ENCODE peak calls at places on chromosomes 6 and 20, in seven cellular contexts. One of them, this sample, is unnamed.

GRCh38 chr6:17869010-17869752 is 118.3 kb downstream of the KIF13A start:
- DNase-seq in heart left ventricle: no peak
- DNase-seq in CD8-positive, alpha-beta T cell: no peak
- DNase-seq in stomach: no peak
- DNase-seq in astrocyte: peak; percentile 65
- DNase-seq in pancreas: no peak
- DNase-seq in SJSA1: peak; percentile 78
- DNase-seq in this sample: no peak

GRCh38 chr6:28353981-28354676 is 4.4 kb downstream of the ZKSCAN3 start:
- DNase-seq in stomach: peak; percentile 76
- DNase-seq in astrocyte: peak; percentile 83
- DNase-seq in CD8-positive, alpha-beta T cell: no peak
- DNase-seq in pancreas: peak; percentile 71
- DNase-seq in SJSA1: peak; percentile 77
- DNase-seq in heart left ventricle: peak; percentile 65
- DNase-seq in this sample: peak; percentile 68

GRCh38 chr20:63307538-63308217 is 14.7 kb downstream of the COL20A1 start:
- DNase-seq in astrocyte: no peak
- DNase-seq in pancreas: no peak
- DNase-seq in SJSA1: no peak
- DNase-seq in CD8-positive, alpha-beta T cell: no peak
- DNase-seq in heart left ventricle: no peak
- DNase-seq in stomach: no peak
- DNase-seq in this sample: no peak

GRCh38 chr6:157194643-157195042 is 128.7 kb downstream of the TMEM242 start:
- DNase-seq in SJSA1: no peak
- DNase-seq in pancreas: no peak
- DNase-seq in astrocyte: peak; percentile 12
- DNase-seq in heart left ventricle: no peak
- DNase-seq in stomach: no peak
- DNase-seq in CD8-positive, alpha-beta T cell: no peak
- DNase-seq in this sample: no peak

GRCh38 chr6:160391419-160392116 is 43.4 kb downstream of the SLC22A3 start:
- DNase-seq in astrocyte: peak; percentile 37
- DNase-seq in SJSA1: no peak
- DNase-seq in heart left ventricle: no peak
- DNase-seq in CD8-positive, alpha-beta T cell: no peak
- DNase-seq in pancreas: peak; percentile 22
- DNase-seq in stomach: no peak
- DNase-seq in this sample: no peak

GRCh38 chr20:42530855-42531674 is 658.6 kb downstream of the PTPRT start:
- DNase-seq in pancreas: peak; percentile 36
- DNase-seq in CD8-positive, alpha-beta T cell: no peak
- DNase-seq in astrocyte: no peak
- DNase-seq in stomach: no peak
- DNase-seq in heart left ventricle: no peak
- DNase-seq in SJSA1: peak; percentile 4
- DNase-seq in this sample: no peak

GRCh38 chr20:50517817-50518154 is 7.6 kb downstream of the PTPN1 start:
- DNase-seq in CD8-positive, alpha-beta T cell: peak; percentile 32
- DNase-seq in astrocyte: no peak
- DNase-seq in heart left ventricle: no peak
- DNase-seq in pancreas: no peak
- DNase-seq in SJSA1: no peak
- DNase-seq in stomach: no peak
- DNase-seq in this sample: no peak

GRCh38 chr6:41271901-41272395 is 14.5 kb downstream of the TREM1 start:
- DNase-seq in CD8-positive, alpha-beta T cell: no peak
- DNase-seq in astrocyte: no peak
- DNase-seq in SJSA1: no peak
- DNase-seq in heart left ventricle: no peak
- DNase-seq in stomach: peak; percentile 27
- DNase-seq in pancreas: no peak
- DNase-seq in this sample: peak; percentile 87

GRCh38 chr20:45297786-45298497 is 8.7 kb upstream of the RBPJL start:
- DNase-seq in astrocyte: no peak
- DNase-seq in stomach: no peak
- DNase-seq in SJSA1: no peak
- DNase-seq in CD8-positive, alpha-beta T cell: no peak
- DNase-seq in heart left ventricle: no peak
- DNase-seq in pancreas: no peak
- DNase-seq in this sample: no peak

GRCh38 chr6:116969211-116969863 is 92.3 kb downstream of the RFX6 start:
- DNase-seq in astrocyte: peak; percentile 10
- DNase-seq in CD8-positive, alpha-beta T cell: no peak
- DNase-seq in pancreas: peak; percentile 28
- DNase-seq in stomach: peak; percentile 26
- DNase-seq in SJSA1: peak; percentile 33
- DNase-seq in heart left ventricle: peak; percentile 15
- DNase-seq in this sample: no peak

GRCh38 chr6:3194535-3195376 is 32.7 kb downstream of the TUBB2B start:
- DNase-seq in SJSA1: no peak
- DNase-seq in heart left ventricle: peak; percentile 59
- DNase-seq in CD8-positive, alpha-beta T cell: no peak
- DNase-seq in stomach: no peak
- DNase-seq in pancreas: no peak
- DNase-seq in astrocyte: peak; percentile 70
- DNase-seq in this sample: no peak

GRCh38 chr6:12293234-12293930 is 3.2 kb downstream of the EDN1 start:
- DNase-seq in pancreas: no peak
- DNase-seq in CD8-positive, alpha-beta T cell: no peak
- DNase-seq in astrocyte: no peak
- DNase-seq in stomach: no peak
- DNase-seq in SJSA1: no peak
- DNase-seq in heart left ventricle: no peak
- DNase-seq in this sample: no peak

GRCh38 chr20:11366660-11367059 is 551.0 kb upstream of the BTBD3 start:
- DNase-seq in stomach: no peak
- DNase-seq in SJSA1: no peak
- DNase-seq in pancreas: no peak
- DNase-seq in heart left ventricle: no peak
- DNase-seq in CD8-positive, alpha-beta T cell: no peak
- DNase-seq in astrocyte: peak; percentile 89
- DNase-seq in this sample: no peak

GRCh38 chr20:57560554-57561355 is at the start of gene PCK1:
- DNase-seq in astrocyte: no peak
- DNase-seq in heart left ventricle: peak; percentile 42
- DNase-seq in pancreas: peak; percentile 80
- DNase-seq in stomach: peak; percentile 80
- DNase-seq in SJSA1: no peak
- DNase-seq in CD8-positive, alpha-beta T cell: no peak
- DNase-seq in this sample: no peak

GRCh38 chr20:49384437-49385434 is 97.7 kb downstream of the KCNB1 start:
- DNase-seq in pancreas: peak; percentile 42
- DNase-seq in astrocyte: no peak
- DNase-seq in CD8-positive, alpha-beta T cell: peak; percentile 56
- DNase-seq in stomach: peak; percentile 59
- DNase-seq in heart left ventricle: peak; percentile 60
- DNase-seq in SJSA1: peak; percentile 56
- DNase-seq in this sample: no peak

GRCh38 chr6:166736606-166737005 is 109.6 kb upstream of the RPS6KA2 start:
- DNase-seq in CD8-positive, alpha-beta T cell: no peak
- DNase-seq in SJSA1: peak; percentile 40
- DNase-seq in heart left ventricle: no peak
- DNase-seq in stomach: no peak
- DNase-seq in astrocyte: peak; percentile 77
- DNase-seq in pancreas: no peak
- DNase-seq in this sample: no peak

GRCh38 chr6:82178084-82178758 is 69.3 kb downstream of the IBTK start:
- DNase-seq in SJSA1: no peak
- DNase-seq in astrocyte: peak; percentile 18
- DNase-seq in CD8-positive, alpha-beta T cell: no peak
- DNase-seq in pancreas: no peak
- DNase-seq in heart left ventricle: no peak
- DNase-seq in stomach: no peak
- DNase-seq in this sample: no peak

GRCh38 chr6:6856538-6857523 is 250.9 kb upstream of the RREB1 start:
- DNase-seq in pancreas: peak; percentile 78
- DNase-seq in stomach: peak; percentile 67
- DNase-seq in SJSA1: no peak
- DNase-seq in astrocyte: no peak
- DNase-seq in heart left ventricle: peak; percentile 66
- DNase-seq in CD8-positive, alpha-beta T cell: no peak
- DNase-seq in this sample: no peak

GRCh38 chr6:156760377-156760776 is 16.8 kb upstream of the ARID1B start:
- DNase-seq in astrocyte: no peak
- DNase-seq in stomach: no peak
- DNase-seq in SJSA1: peak; percentile 67
- DNase-seq in heart left ventricle: no peak
- DNase-seq in pancreas: no peak
- DNase-seq in CD8-positive, alpha-beta T cell: no peak
- DNase-seq in this sample: no peak

DNA sequence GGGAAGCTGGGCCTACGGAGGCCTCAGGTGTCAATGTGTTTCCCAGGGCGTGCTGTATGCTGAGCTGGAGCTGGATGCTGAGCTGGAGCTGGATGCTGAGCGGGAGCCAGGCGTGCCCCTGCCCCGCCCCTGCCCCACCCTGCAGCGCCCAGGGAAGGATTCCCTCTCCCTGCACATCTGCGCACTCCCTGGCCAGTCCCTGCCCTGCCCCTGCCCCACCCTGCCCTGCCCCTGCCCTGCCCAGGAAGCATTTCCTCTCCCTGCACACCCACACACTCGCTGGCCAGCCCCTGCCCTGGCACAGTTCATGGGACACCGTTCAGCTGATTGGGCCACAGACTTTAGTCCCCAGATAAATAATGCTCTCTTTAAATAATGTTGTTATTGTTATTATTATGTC is 196.9 kb downstream of the SMOC2 start:
- DNase-seq in astrocyte: no peak
- DNase-seq in SJSA1: no peak
- DNase-seq in heart left ventricle: no peak
- DNase-seq in pancreas: no peak
- DNase-seq in stomach: no peak
- DNase-seq in CD8-positive, alpha-beta T cell: no peak
- DNase-seq in this sample: no peak
- H3K9me3 ChIP-seq in astrocyte: peaks cover 4% of the 10 kb centered on the region
- H3K9me3 ChIP-seq in SJSA1: peaks cover 10% of the 10 kb centered on the region
- H3K9me3 ChIP-seq in heart left ventricle: no peaks in the 10 kb centered on the region
- H3K9me3 ChIP-seq in pancreas: no peaks in the 10 kb centered on the region
- H3K9me3 ChIP-seq in stomach: no peaks in the 10 kb centered on the region
- H3K9me3 ChIP-seq in CD8-positive, alpha-beta T cell: no peaks in the 10 kb centered on the region
- H3K9me3 ChIP-seq in this sample: no peaks in the 10 kb centered on the region

GRCh38 chr6:149921361-149921760 is 1.6 kb downstream of the RAET1G start:
- DNase-seq in SJSA1: no peak
- DNase-seq in stomach: no peak
- DNase-seq in astrocyte: no peak
- DNase-seq in CD8-positive, alpha-beta T cell: no peak
- DNase-seq in heart left ventricle: no peak
- DNase-seq in pancreas: no peak
- DNase-seq in this sample: no peak
- H3K9me3 ChIP-seq in SJSA1: no peaks in the 10 kb centered on the region
- H3K9me3 ChIP-seq in stomach: no peaks in the 10 kb centered on the region
- H3K9me3 ChIP-seq in astrocyte: no peaks in the 10 kb centered on the region
- H3K9me3 ChIP-seq in CD8-positive, alpha-beta T cell: no peaks in the 10 kb centered on the region
- H3K9me3 ChIP-seq in heart left ventricle: no peaks in the 10 kb centered on the region
- H3K9me3 ChIP-seq in pancreas: no peaks in the 10 kb centered on the region
- H3K9me3 ChIP-seq in this sample: no peaks in the 10 kb centered on the region

DNA sequence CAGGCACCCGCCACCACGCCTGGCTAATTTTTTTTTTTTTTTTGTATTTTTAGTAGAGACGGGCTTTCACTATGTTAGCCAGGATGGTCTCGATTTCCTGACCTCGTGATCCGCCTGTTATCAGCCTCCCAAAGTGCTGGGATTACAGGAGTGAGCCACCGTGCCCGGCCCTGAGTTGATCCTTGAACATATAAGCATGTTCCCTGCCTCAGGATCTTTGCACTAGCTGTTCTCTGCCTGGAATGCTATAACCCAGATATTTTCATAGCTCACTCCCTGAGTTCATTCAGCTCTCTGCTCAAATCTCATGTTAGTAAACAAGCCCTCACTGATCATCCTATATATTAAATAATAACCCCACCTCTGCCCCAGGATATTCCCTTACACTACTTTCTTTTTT is 9.0 kb upstream of the DLK2 start:
- DNase-seq in SJSA1: no peak
- DNase-seq in pancreas: no peak
- DNase-seq in stomach: no peak
- DNase-seq in CD8-positive, alpha-beta T cell: no peak
- DNase-seq in heart left ventricle: no peak
- DNase-seq in astrocyte: no peak
- DNase-seq in this sample: no peak
- H3K9me3 ChIP-seq in SJSA1: no peaks in the 10 kb centered on the region
- H3K9me3 ChIP-seq in pancreas: no peaks in the 10 kb centered on the region
- H3K9me3 ChIP-seq in stomach: no peaks in the 10 kb centered on the region
- H3K9me3 ChIP-seq in CD8-positive, alpha-beta T cell: no peaks in the 10 kb centered on the region
- H3K9me3 ChIP-seq in heart left ventricle: no peaks in the 10 kb centered on the region
- H3K9me3 ChIP-seq in astrocyte: no peaks in the 10 kb centered on the region
- H3K9me3 ChIP-seq in this sample: no peaks in the 10 kb centered on the region

GRCh38 chr6:4861564-4861963 is 85.4 kb downstream of the CDYL start:
- DNase-seq in stomach: no peak
- DNase-seq in SJSA1: no peak
- DNase-seq in heart left ventricle: no peak
- DNase-seq in CD8-positive, alpha-beta T cell: no peak
- DNase-seq in astrocyte: no peak
- DNase-seq in pancreas: no peak
- DNase-seq in this sample: no peak

GRCh38 chr6:4860387-4860786 is 84.2 kb downstream of the CDYL start:
- DNase-seq in SJSA1: no peak
- DNase-seq in CD8-positive, alpha-beta T cell: no peak
- DNase-seq in pancreas: no peak
- DNase-seq in astrocyte: no peak
- DNase-seq in stomach: no peak
- DNase-seq in heart left ventricle: no peak
- DNase-seq in this sample: no peak

GRCh38 chr6:4864534-4864933 is 88.3 kb downstream of the CDYL start:
- DNase-seq in stomach: no peak
- DNase-seq in SJSA1: no peak
- DNase-seq in astrocyte: no peak
- DNase-seq in CD8-positive, alpha-beta T cell: no peak
- DNase-seq in heart left ventricle: no peak
- DNase-seq in pancreas: no peak
- DNase-seq in this sample: no peak
- H3K9me3 ChIP-seq in stomach: no peaks in the 10 kb centered on the region
- H3K9me3 ChIP-seq in SJSA1: no peaks in the 10 kb centered on the region
- H3K9me3 ChIP-seq in astrocyte: no peaks in the 10 kb centered on the region
- H3K9me3 ChIP-seq in CD8-positive, alpha-beta T cell: peaks cover 11% of the 10 kb centered on the region
- H3K9me3 ChIP-seq in heart left ventricle: peaks cover 40% of the 10 kb centered on the region
- H3K9me3 ChIP-seq in pancreas: no peaks in the 10 kb centered on the region
- H3K9me3 ChIP-seq in this sample: peaks cover 8% of the 10 kb centered on the region

This sample was measured in esophagus muscularis mucosa.